ENCODE peak calls at places on chromosomes 1 and 21, in ten cellular contexts. One of them, this sample, is unnamed. For H3K27me3, the result is how much of the 10 kb centered on the place peaks cover.

GRCh38 chr1:79845951-79846350 is 839.4 kb upstream of the ADGRL4 start:
- DNase-seq in aorta: no peak
- DNase-seq in CD8-positive, alpha-beta T cell: no peak
- DNase-seq in psoas muscle: no peak
- DNase-seq in IMR-90: peak
- DNase-seq in CD4-positive, CD25-positive, alpha-beta regulatory T cell: no peak
- DNase-seq in adipocyte: peak
- DNase-seq in heart right ventricle: no peak
- DNase-seq in BJ: no peak
- DNase-seq in foreskin keratinocyte: peak
- DNase-seq in this sample: no peak

GRCh38 chr1:201954263-201955008 is 867 bp upstream of the TIMM17A start:
- DNase-seq in psoas muscle: no peak
- DNase-seq in BJ: no peak
- DNase-seq in CD8-positive, alpha-beta T cell: no peak
- DNase-seq in foreskin keratinocyte: no peak
- DNase-seq in IMR-90: no peak
- DNase-seq in adipocyte: no peak
- DNase-seq in heart right ventricle: no peak
- DNase-seq in aorta: no peak
- DNase-seq in CD4-positive, CD25-positive, alpha-beta regulatory T cell: no peak
- DNase-seq in this sample: no peak

GRCh38 chr1:207579436-207579799 is 65.5 kb upstream of the CR1L start:
- DNase-seq in psoas muscle: no peak
- DNase-seq in CD4-positive, CD25-positive, alpha-beta regulatory T cell: peak
- DNase-seq in foreskin keratinocyte: peak
- DNase-seq in BJ: peak
- DNase-seq in adipocyte: peak
- DNase-seq in heart right ventricle: no peak
- DNase-seq in IMR-90: peak
- DNase-seq in aorta: no peak
- DNase-seq in CD8-positive, alpha-beta T cell: peak
- DNase-seq in this sample: no peak

GRCh38 chr1:192709544-192709943 is 73.6 kb downstream of the RGS13 start:
- DNase-seq in CD8-positive, alpha-beta T cell: no peak
- DNase-seq in CD4-positive, CD25-positive, alpha-beta regulatory T cell: no peak
- DNase-seq in psoas muscle: no peak
- DNase-seq in IMR-90: peak
- DNase-seq in foreskin keratinocyte: peak
- DNase-seq in BJ: no peak
- DNase-seq in adipocyte: peak
- DNase-seq in heart right ventricle: no peak
- DNase-seq in aorta: no peak
- DNase-seq in this sample: no peak

GRCh38 chr21:34613679-34614442 is 1.1 kb downstream of the RCAN1 start:
- DNase-seq in CD8-positive, alpha-beta T cell: no peak
- DNase-seq in adipocyte: peak
- DNase-seq in psoas muscle: no peak
- DNase-seq in foreskin keratinocyte: no peak
- DNase-seq in IMR-90: peak
- DNase-seq in BJ: no peak
- DNase-seq in heart right ventricle: no peak
- DNase-seq in CD4-positive, CD25-positive, alpha-beta regulatory T cell: no peak
- DNase-seq in aorta: no peak
- DNase-seq in this sample: no peak

GRCh38 chr1:54886724-54887664 is at the start of gene DHCR24:
- DNase-seq in adipocyte: peak
- DNase-seq in IMR-90: peak
- DNase-seq in psoas muscle: peak
- DNase-seq in foreskin keratinocyte: peak
- DNase-seq in heart right ventricle: peak
- DNase-seq in BJ: peak
- DNase-seq in CD4-positive, CD25-positive, alpha-beta regulatory T cell: peak
- DNase-seq in CD8-positive, alpha-beta T cell: peak
- DNase-seq in aorta: peak
- DNase-seq in this sample: peak

GRCh38 chr1:160755864-160756616 is 17.0 kb downstream of the SLAMF7 start:
- DNase-seq in aorta: no peak
- DNase-seq in adipocyte: no peak
- DNase-seq in CD4-positive, CD25-positive, alpha-beta regulatory T cell: no peak
- DNase-seq in psoas muscle: no peak
- DNase-seq in CD8-positive, alpha-beta T cell: no peak
- DNase-seq in BJ: no peak
- DNase-seq in foreskin keratinocyte: no peak
- DNase-seq in IMR-90: no peak
- DNase-seq in heart right ventricle: no peak
- DNase-seq in this sample: no peak

GRCh38 chr1:189606795-189607476 is 870.7 kb downstream of the BRINP3 start:
- DNase-seq in heart right ventricle: no peak
- DNase-seq in IMR-90: peak
- DNase-seq in psoas muscle: no peak
- DNase-seq in CD4-positive, CD25-positive, alpha-beta regulatory T cell: no peak
- DNase-seq in BJ: no peak
- DNase-seq in foreskin keratinocyte: peak
- DNase-seq in aorta: no peak
- DNase-seq in CD8-positive, alpha-beta T cell: no peak
- DNase-seq in adipocyte: peak
- DNase-seq in this sample: no peak

GRCh38 chr1:3066826-3067225 is 2.2 kb upstream of the PRDM16 start:
- DNase-seq in adipocyte: no peak
- DNase-seq in heart right ventricle: no peak
- DNase-seq in psoas muscle: no peak
- DNase-seq in foreskin keratinocyte: no peak
- DNase-seq in CD4-positive, CD25-positive, alpha-beta regulatory T cell: no peak
- DNase-seq in CD8-positive, alpha-beta T cell: no peak
- DNase-seq in BJ: no peak
- DNase-seq in aorta: no peak
- DNase-seq in IMR-90: no peak
- DNase-seq in this sample: no peak
- H3K27me3 ChIP-seq in adipocyte: half or more
- H3K27me3 ChIP-seq in heart right ventricle: half or more
- H3K27me3 ChIP-seq in psoas muscle: under half
- H3K27me3 ChIP-seq in foreskin keratinocyte: half or more
- H3K27me3 ChIP-seq in CD4-positive, CD25-positive, alpha-beta regulatory T cell: under half
- H3K27me3 ChIP-seq in CD8-positive, alpha-beta T cell: under half
- H3K27me3 ChIP-seq in BJ: under half
- H3K27me3 ChIP-seq in aorta: under half
- H3K27me3 ChIP-seq in IMR-90: half or more
- H3K27me3 ChIP-seq in this sample: under half

GRCh38 chr1:18555036-18555435 is 74.3 kb downstream of the KLHDC7A start:
- DNase-seq in BJ: no peak
- DNase-seq in adipocyte: no peak
- DNase-seq in IMR-90: no peak
- DNase-seq in CD8-positive, alpha-beta T cell: no peak
- DNase-seq in psoas muscle: no peak
- DNase-seq in CD4-positive, CD25-positive, alpha-beta regulatory T cell: no peak
- DNase-seq in foreskin keratinocyte: no peak
- DNase-seq in heart right ventricle: no peak
- DNase-seq in aorta: no peak
- DNase-seq in this sample: no peak

GRCh38 chr1:18556364-18556763 is 74.3 kb upstream of the PAX7 start:
- DNase-seq in IMR-90: peak
- DNase-seq in CD4-positive, CD25-positive, alpha-beta regulatory T cell: no peak
- DNase-seq in CD8-positive, alpha-beta T cell: no peak
- DNase-seq in adipocyte: peak
- DNase-seq in foreskin keratinocyte: peak
- DNase-seq in psoas muscle: no peak
- DNase-seq in BJ: no peak
- DNase-seq in heart right ventricle: no peak
- DNase-seq in aorta: no peak
- DNase-seq in this sample: no peak

GRCh38 chr1:18560692-18561091 is 70.0 kb upstream of the PAX7 start:
- DNase-seq in aorta: no peak
- DNase-seq in adipocyte: no peak
- DNase-seq in foreskin keratinocyte: no peak
- DNase-seq in heart right ventricle: no peak
- DNase-seq in psoas muscle: no peak
- DNase-seq in BJ: no peak
- DNase-seq in CD8-positive, alpha-beta T cell: no peak
- DNase-seq in CD4-positive, CD25-positive, alpha-beta regulatory T cell: no peak
- DNase-seq in IMR-90: no peak
- DNase-seq in this sample: no peak

GRCh38 chr1:18554597-18554996 is 73.9 kb downstream of the KLHDC7A start:
- DNase-seq in aorta: no peak
- DNase-seq in BJ: no peak
- DNase-seq in psoas muscle: no peak
- DNase-seq in IMR-90: no peak
- DNase-seq in CD8-positive, alpha-beta T cell: no peak
- DNase-seq in heart right ventricle: no peak
- DNase-seq in foreskin keratinocyte: no peak
- DNase-seq in adipocyte: no peak
- DNase-seq in CD4-positive, CD25-positive, alpha-beta regulatory T cell: no peak
- DNase-seq in this sample: no peak

DNA sequence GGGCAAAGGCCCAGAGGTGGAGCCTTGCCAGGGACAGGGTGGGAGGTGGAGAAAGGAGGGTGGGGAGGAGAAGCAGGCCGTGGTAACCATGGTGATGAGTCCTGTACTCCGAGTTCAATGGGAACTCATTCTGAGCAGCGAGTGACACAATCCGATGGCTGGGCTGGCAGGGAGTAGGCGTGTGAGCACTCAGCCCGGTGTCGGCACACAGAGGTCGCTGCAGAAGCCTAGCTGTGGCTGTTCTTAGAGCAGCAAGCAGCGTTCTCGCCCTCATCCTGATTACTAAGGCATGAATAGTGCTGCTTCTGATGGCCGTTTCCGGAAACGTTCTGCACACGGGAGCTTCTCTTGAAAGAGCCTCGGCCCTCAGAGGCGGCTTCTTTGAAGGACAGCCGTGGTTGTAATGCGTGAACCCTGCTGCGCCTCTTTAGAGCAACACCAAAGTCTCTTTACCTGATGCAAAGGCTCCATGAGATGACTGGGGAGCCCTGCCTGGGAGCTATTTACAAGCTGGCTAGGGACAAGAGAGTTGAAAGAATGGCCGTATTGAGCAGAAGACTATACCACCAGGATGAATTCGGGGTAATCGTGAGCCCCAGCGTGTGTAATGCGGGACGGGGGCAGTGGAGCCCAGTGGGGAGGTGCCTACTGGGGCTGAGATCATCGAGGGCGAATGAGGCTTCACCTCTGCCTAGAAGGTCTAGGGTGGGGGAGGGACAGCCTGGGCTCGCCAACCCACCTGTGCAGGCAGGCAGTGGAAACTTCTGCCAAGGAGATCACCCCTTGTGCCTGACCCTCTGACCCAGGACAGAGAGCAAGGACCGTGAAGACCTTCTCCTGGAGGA is 72.8 kb upstream of the PAX7 start:
- DNase-seq in aorta: no peak
- DNase-seq in adipocyte: peak
- DNase-seq in IMR-90: no peak
- DNase-seq in CD8-positive, alpha-beta T cell: no peak
- DNase-seq in heart right ventricle: no peak
- DNase-seq in psoas muscle: no peak
- DNase-seq in CD4-positive, CD25-positive, alpha-beta regulatory T cell: no peak
- DNase-seq in BJ: no peak
- DNase-seq in foreskin keratinocyte: peak
- DNase-seq in this sample: no peak
- H3K27me3 ChIP-seq in aorta: under half
- H3K27me3 ChIP-seq in adipocyte: half or more
- H3K27me3 ChIP-seq in IMR-90: under half
- H3K27me3 ChIP-seq in CD8-positive, alpha-beta T cell: under half
- H3K27me3 ChIP-seq in heart right ventricle: half or more
- H3K27me3 ChIP-seq in psoas muscle: under half
- H3K27me3 ChIP-seq in CD4-positive, CD25-positive, alpha-beta regulatory T cell: under half
- H3K27me3 ChIP-seq in BJ: under half
- H3K27me3 ChIP-seq in foreskin keratinocyte: under half
- H3K27me3 ChIP-seq in this sample: under half

DNA sequence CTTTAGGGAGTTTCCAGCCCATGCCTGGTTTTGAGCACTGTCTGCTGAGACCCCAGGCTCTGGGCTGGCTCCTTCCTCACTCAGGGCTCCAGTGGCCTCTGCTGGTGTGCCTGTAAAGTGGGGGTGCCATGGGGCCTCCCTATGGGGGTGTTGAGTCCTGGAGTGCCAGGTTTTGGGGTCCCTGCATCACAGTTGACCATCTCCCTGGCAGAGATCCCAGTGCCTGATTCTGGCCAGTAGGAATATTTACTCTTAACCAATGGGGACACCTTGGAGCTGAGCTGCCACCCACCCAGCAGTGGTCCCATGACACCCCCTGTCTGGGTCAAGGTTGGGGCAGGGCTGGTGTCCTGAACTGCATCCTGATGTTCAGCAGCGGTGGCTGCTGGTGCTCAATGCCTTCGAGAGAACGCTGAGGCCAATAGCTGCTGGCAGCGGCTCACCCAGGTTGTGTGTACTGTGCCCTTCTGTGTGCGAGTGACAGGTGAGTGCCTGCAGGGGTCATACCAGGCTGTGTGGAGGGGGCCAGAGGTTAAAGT is 9.6 kb upstream of the ZNF669 start:
- DNase-seq in CD4-positive, CD25-positive, alpha-beta regulatory T cell: no peak
- DNase-seq in foreskin keratinocyte: no peak
- DNase-seq in IMR-90: no peak
- DNase-seq in psoas muscle: no peak
- DNase-seq in BJ: no peak
- DNase-seq in aorta: no peak
- DNase-seq in adipocyte: no peak
- DNase-seq in heart right ventricle: no peak
- DNase-seq in CD8-positive, alpha-beta T cell: no peak
- DNase-seq in this sample: no peak
- H3K27me3 ChIP-seq in CD4-positive, CD25-positive, alpha-beta regulatory T cell: under half
- H3K27me3 ChIP-seq in foreskin keratinocyte: under half
- H3K27me3 ChIP-seq in IMR-90: under half
- H3K27me3 ChIP-seq in psoas muscle: under half
- H3K27me3 ChIP-seq in BJ: under half
- H3K27me3 ChIP-seq in aorta: under half
- H3K27me3 ChIP-seq in adipocyte: under half
- H3K27me3 ChIP-seq in heart right ventricle: under half
- H3K27me3 ChIP-seq in CD8-positive, alpha-beta T cell: under half
- H3K27me3 ChIP-seq in this sample: under half

GRCh38 chr21:42623684-42624083 is 29.7 kb upstream of the PDE9A start:
- DNase-seq in CD4-positive, CD25-positive, alpha-beta regulatory T cell: no peak
- DNase-seq in psoas muscle: no peak
- DNase-seq in CD8-positive, alpha-beta T cell: no peak
- DNase-seq in foreskin keratinocyte: no peak
- DNase-seq in BJ: no peak
- DNase-seq in adipocyte: no peak
- DNase-seq in heart right ventricle: no peak
- DNase-seq in aorta: no peak
- DNase-seq in IMR-90: no peak
- DNase-seq in this sample: no peak

GRCh38 chr21:42619841-42620240 is 33.6 kb upstream of the PDE9A start:
- DNase-seq in CD4-positive, CD25-positive, alpha-beta regulatory T cell: no peak
- DNase-seq in CD8-positive, alpha-beta T cell: no peak
- DNase-seq in IMR-90: no peak
- DNase-seq in psoas muscle: no peak
- DNase-seq in aorta: no peak
- DNase-seq in foreskin keratinocyte: no peak
- DNase-seq in adipocyte: no peak
- DNase-seq in BJ: no peak
- DNase-seq in heart right ventricle: no peak
- DNase-seq in this sample: no peak

GRCh38 chr21:42622284-42622683 is 31.1 kb upstream of the PDE9A start:
- DNase-seq in CD8-positive, alpha-beta T cell: no peak
- DNase-seq in BJ: no peak
- DNase-seq in adipocyte: no peak
- DNase-seq in aorta: no peak
- DNase-seq in heart right ventricle: no peak
- DNase-seq in IMR-90: no peak
- DNase-seq in psoas muscle: no peak
- DNase-seq in CD4-positive, CD25-positive, alpha-beta regulatory T cell: no peak
- DNase-seq in foreskin keratinocyte: no peak
- DNase-seq in this sample: no peak

GRCh38 chr21:42621166-42621827 is 32.1 kb upstream of the PDE9A start:
- DNase-seq in CD4-positive, CD25-positive, alpha-beta regulatory T cell: no peak
- DNase-seq in psoas muscle: no peak
- DNase-seq in adipocyte: peak
- DNase-seq in aorta: no peak
- DNase-seq in IMR-90: no peak
- DNase-seq in CD8-positive, alpha-beta T cell: no peak
- DNase-seq in foreskin keratinocyte: no peak
- DNase-seq in BJ: no peak
- DNase-seq in heart right ventricle: no peak
- DNase-seq in this sample: no peak

DNA sequence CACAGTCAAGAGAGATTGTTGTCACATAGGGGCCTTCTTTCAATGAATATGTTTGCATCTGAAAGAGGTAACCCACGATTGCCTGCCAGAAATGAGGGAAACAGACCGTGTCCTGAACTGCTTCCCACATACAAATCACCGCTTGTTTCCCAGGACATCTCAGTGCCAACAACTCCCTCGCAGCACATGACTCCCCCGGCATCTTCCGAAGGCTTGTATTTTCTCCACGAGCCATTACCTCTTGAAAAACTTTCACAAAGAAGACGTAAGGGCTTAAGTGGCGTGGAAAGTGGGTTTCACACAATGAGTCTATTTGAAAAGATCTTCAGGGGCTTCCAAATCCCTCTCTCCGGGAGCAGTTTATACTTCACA is 31.6 kb upstream of the PDE9A start:
- DNase-seq in BJ: no peak
- DNase-seq in psoas muscle: no peak
- DNase-seq in aorta: no peak
- DNase-seq in adipocyte: no peak
- DNase-seq in heart right ventricle: no peak
- DNase-seq in CD4-positive, CD25-positive, alpha-beta regulatory T cell: no peak
- DNase-seq in IMR-90: no peak
- DNase-seq in foreskin keratinocyte: no peak
- DNase-seq in CD8-positive, alpha-beta T cell: no peak
- DNase-seq in this sample: no peak
- H3K27me3 ChIP-seq in BJ: under half
- H3K27me3 ChIP-seq in psoas muscle: under half
- H3K27me3 ChIP-seq in aorta: under half
- H3K27me3 ChIP-seq in adipocyte: half or more
- H3K27me3 ChIP-seq in heart right ventricle: half or more
- H3K27me3 ChIP-seq in CD4-positive, CD25-positive, alpha-beta regulatory T cell: under half
- H3K27me3 ChIP-seq in IMR-90: half or more
- H3K27me3 ChIP-seq in foreskin keratinocyte: under half
- H3K27me3 ChIP-seq in CD8-positive, alpha-beta T cell: under half
- H3K27me3 ChIP-seq in this sample: under half